ENCODE peak calls at places on chromosomes 6 and 20, in five cellular contexts. One of them, this sample, is unnamed.

GRCh38 chr6:42702200-42702599 is 20.2 kb downstream of the PRPH2 start:
- DNase-seq in GM13976: no peak
- DNase-seq in H4: no peak
- DNase-seq in HFFc6: peak; percentile 71
- DNase-seq in posterior cingulate gyrus: no peak
- DNase-seq in this sample: peak; percentile 88

GRCh38 chr20:22312744-22313346 is 271.5 kb downstream of the FOXA2 start:
- DNase-seq in GM13976: peak; percentile 18
- DNase-seq in H4: peak; percentile 26
- DNase-seq in HFFc6: no peak
- DNase-seq in posterior cingulate gyrus: peak; percentile 32
- DNase-seq in this sample: no peak

GRCh38 chr20:18388860-18389259 is 78.0 kb downstream of the DZANK1 start:
- DNase-seq in GM13976: no peak
- DNase-seq in H4: no peak
- DNase-seq in HFFc6: peak; percentile 73
- DNase-seq in posterior cingulate gyrus: no peak
- DNase-seq in this sample: peak; percentile 8

GRCh38 chr6:129490551-129491245 is 219.3 kb downstream of the ARHGAP18 start:
- DNase-seq in GM13976: peak; percentile 53
- DNase-seq in H4: peak; percentile 89
- DNase-seq in HFFc6: peak; percentile 96
- DNase-seq in posterior cingulate gyrus: no peak
- DNase-seq in this sample: peak; percentile 92

GRCh38 chr6:165663283-165663735 is 268 bp upstream of the PDE10A start:
- DNase-seq in GM13976: peak; percentile 43
- DNase-seq in H4: no peak
- DNase-seq in HFFc6: no peak
- DNase-seq in posterior cingulate gyrus: no peak
- DNase-seq in this sample: no peak

GRCh38 chr6:73782911-73783310 is 86.9 kb downstream of the CD109 start:
- DNase-seq in GM13976: no peak
- DNase-seq in H4: no peak
- DNase-seq in HFFc6: no peak
- DNase-seq in posterior cingulate gyrus: no peak
- DNase-seq in this sample: no peak

GRCh38 chr6:6547111-6547879 is 41.2 kb upstream of the LY86 start:
- DNase-seq in GM13976: peak; percentile 87
- DNase-seq in H4: peak; percentile 71
- DNase-seq in HFFc6: peak; percentile 64
- DNase-seq in posterior cingulate gyrus: peak; percentile 96
- DNase-seq in this sample: peak; percentile 23

GRCh38 chr20:10433623-10434466 is at the start of gene MKKS:
- DNase-seq in GM13976: peak; percentile 83
- DNase-seq in H4: peak; percentile 85
- DNase-seq in HFFc6: peak; percentile 90
- DNase-seq in posterior cingulate gyrus: peak; percentile 84
- DNase-seq in this sample: peak; percentile 64

GRCh38 chr6:37569999-37570776 is 70.5 kb upstream of the CCDC167 start:
- DNase-seq in GM13976: no peak
- DNase-seq in H4: no peak
- DNase-seq in HFFc6: no peak
- DNase-seq in posterior cingulate gyrus: no peak
- DNase-seq in this sample: no peak

GRCh38 chr6:16434885-16435284 is 196.5 kb downstream of the GMPR start:
- DNase-seq in GM13976: no peak
- DNase-seq in H4: no peak
- DNase-seq in HFFc6: no peak
- DNase-seq in posterior cingulate gyrus: no peak
- DNase-seq in this sample: no peak

GRCh38 chr6:151690303-151690702 is 117.2 kb upstream of the ESR1 start:
- DNase-seq in GM13976: no peak
- DNase-seq in H4: no peak
- DNase-seq in HFFc6: no peak
- DNase-seq in posterior cingulate gyrus: no peak
- DNase-seq in this sample: no peak

GRCh38 chr6:75493400-75494064 is at the start of gene FILIP1:
- DNase-seq in GM13976: no peak
- DNase-seq in H4: no peak
- DNase-seq in HFFc6: no peak
- DNase-seq in posterior cingulate gyrus: peak; percentile 4
- DNase-seq in this sample: no peak

GRCh38 chr6:163955752-163956151 is 541.2 kb downstream of the QKI start:
- DNase-seq in GM13976: no peak
- DNase-seq in H4: no peak
- DNase-seq in HFFc6: no peak
- DNase-seq in posterior cingulate gyrus: no peak
- DNase-seq in this sample: no peak

GRCh38 chr6:28443112-28443773 is at the start of gene ZSCAN23:
- DNase-seq in GM13976: peak; percentile 69
- DNase-seq in H4: peak; percentile 87
- DNase-seq in HFFc6: peak; percentile 81
- DNase-seq in posterior cingulate gyrus: peak; percentile 84
- DNase-seq in this sample: peak; percentile 81

GRCh38 chr6:76861403-76861802 is 601.9 kb downstream of the HTR1B start:
- DNase-seq in GM13976: no peak
- DNase-seq in H4: peak; percentile 22
- DNase-seq in HFFc6: no peak
- DNase-seq in posterior cingulate gyrus: no peak
- DNase-seq in this sample: no peak

GRCh38 chr6:150368762-150369161 is at the start of gene IYD:
- DNase-seq in GM13976: no peak
- DNase-seq in H4: no peak
- DNase-seq in HFFc6: no peak
- DNase-seq in posterior cingulate gyrus: no peak
- DNase-seq in this sample: no peak

GRCh38 chr20:8331740-8332412 is 199.8 kb downstream of the PLCB1 start:
- DNase-seq in GM13976: no peak
- DNase-seq in H4: peak; percentile 15
- DNase-seq in HFFc6: peak; percentile 36
- DNase-seq in posterior cingulate gyrus: no peak
- DNase-seq in this sample: no peak

GRCh38 chr6:16723833-16724232 is 37.4 kb downstream of the ATXN1 start:
- DNase-seq in GM13976: no peak
- DNase-seq in H4: peak; percentile 93
- DNase-seq in HFFc6: peak; percentile 95
- DNase-seq in posterior cingulate gyrus: no peak
- DNase-seq in this sample: peak; percentile 84

GRCh38 chr6:72267470-72267869 is 354.4 kb upstream of the KCNQ5 start:
- DNase-seq in GM13976: no peak
- DNase-seq in H4: no peak
- DNase-seq in HFFc6: no peak
- DNase-seq in posterior cingulate gyrus: no peak
- DNase-seq in this sample: no peak

GRCh38 chr6:10434235-10434634 is 19.4 kb upstream of the TFAP2A start:
- DNase-seq in GM13976: no peak
- DNase-seq in H4: no peak
- DNase-seq in HFFc6: no peak
- DNase-seq in posterior cingulate gyrus: no peak
- DNase-seq in this sample: no peak

GRCh38 chr20:34389206-34389953 is 26.3 kb downstream of the ITCH start:
- DNase-seq in GM13976: no peak
- DNase-seq in H4: no peak
- DNase-seq in HFFc6: peak; percentile 29
- DNase-seq in posterior cingulate gyrus: no peak
- DNase-seq in this sample: no peak

GRCh38 chr6:160462551-160463109 is 114.5 kb downstream of the SLC22A3 start:
- DNase-seq in GM13976: peak; percentile 30
- DNase-seq in H4: peak; percentile 85
- DNase-seq in HFFc6: peak; percentile 77
- DNase-seq in posterior cingulate gyrus: no peak
- DNase-seq in this sample: peak; percentile 70

GRCh38 chr20:2746636-2747265 is 53.7 kb downstream of the CPXM1 start:
- DNase-seq in GM13976: no peak
- DNase-seq in H4: no peak
- DNase-seq in HFFc6: no peak
- DNase-seq in posterior cingulate gyrus: no peak
- DNase-seq in this sample: no peak

GRCh38 chr20:11929947-11930346 is 12.3 kb downstream of the BTBD3 start:
- DNase-seq in GM13976: no peak
- DNase-seq in H4: no peak
- DNase-seq in HFFc6: no peak
- DNase-seq in posterior cingulate gyrus: no peak
- DNase-seq in this sample: no peak

GRCh38 chr6:74607934-74608333 is 597.9 kb downstream of the COL12A1 start:
- DNase-seq in GM13976: no peak
- DNase-seq in H4: peak; percentile 76
- DNase-seq in HFFc6: peak; percentile 24
- DNase-seq in posterior cingulate gyrus: no peak
- DNase-seq in this sample: no peak